ENCODE peak calls at places on chromosome 13, in seven cellular contexts. N, Y, V, I, Q, X and D are unnamed samples.

GRCh38 chr13:109778102-109778542 is 8.3 kb downstream of the IRS2 start:
- DNase-seq in N (no peak), Y (no peak), V (peak), I (no peak), Q (peak), X (no peak), D (no peak)

GRCh38 chr13:33678084-33678483 is 139.9 kb upstream of the RFC3 start:
- DNase-seq in N (no peak), Y (no peak), V (no peak), I (no peak), Q (no peak), X (peak), D (no peak)

GRCh38 chr13:24043590-24044350 is 116.8 kb upstream of the SPATA13 start:
- DNase-seq in N (no peak), Y (no peak), V (no peak), I (no peak), Q (no peak), X (no peak), D (no peak)

GRCh38 chr13:100904293-100904976 is 229.8 kb upstream of the TMTC4 start:
- DNase-seq in N (no peak), Y (no peak), V (no peak), I (no peak), Q (no peak), X (no peak), D (no peak)

GRCh38 chr13:24097064-24097463 is 63.5 kb upstream of the SPATA13 start:
- DNase-seq in N (no peak), Y (peak), V (peak), I (no peak), Q (no peak), X (no peak), D (peak)

GRCh38 chr13:106612688-106613087 is 44.8 kb upstream of the ARGLU1 start:
- DNase-seq in N (no peak), Y (no peak), V (no peak), I (no peak), Q (no peak), X (no peak), D (peak)

GRCh38 chr13:76884571-76885202 is 1.5 kb downstream of the KCTD12 start:
- DNase-seq in N (no peak), Y (no peak), V (no peak), I (peak), Q (no peak), X (peak), D (no peak)

GRCh38 chr13:41565221-41565620 is 107.9 kb downstream of the RGCC start:
- DNase-seq in N (no peak), Y (peak), V (no peak), I (no peak), Q (no peak), X (no peak), D (no peak)

GRCh38 chr13:75739244-75739868 is 103.2 kb downstream of the LMO7 start:
- DNase-seq in N (no peak), Y (no peak), V (no peak), I (no peak), Q (no peak), X (no peak), D (no peak)

GRCh38 chr13:39536906-39537305 is 66.1 kb downstream of the LHFPL6 start:
- DNase-seq in N (no peak), Y (no peak), V (no peak), I (no peak), Q (no peak), X (no peak), D (no peak)

GRCh38 chr13:113420833-113421600 is 32.3 kb downstream of the ADPRHL1 start:
- DNase-seq in N (no peak), Y (no peak), V (no peak), I (peak), Q (no peak), X (peak), D (no peak)

GRCh38 chr13:73216381-73216831 is 157.6 kb downstream of the KLF5 start:
- DNase-seq in N (no peak), Y (no peak), V (no peak), I (no peak), Q (no peak), X (no peak), D (no peak)

GRCh38 chr13:106507560-106508274 is 27.7 kb downstream of the EFNB2 start:
- DNase-seq in N (no peak), Y (peak), V (peak), I (no peak), Q (no peak), X (peak), D (peak)

GRCh38 chr13:30698023-30698422 is 37.3 kb upstream of the ALOX5AP start:
- DNase-seq in N (no peak), Y (no peak), V (no peak), I (peak), Q (no peak), X (no peak), D (no peak)

GRCh38 chr13:70183041-70183440 is 74.8 kb upstream of the KLHL1 start:
- DNase-seq in N (no peak), Y (no peak), V (peak), I (no peak), Q (no peak), X (no peak), D (no peak)

GRCh38 chr13:41384749-41385503 is 72.4 kb upstream of the RGCC start:
- DNase-seq in N (no peak), Y (no peak), V (peak), I (no peak), Q (no peak), X (no peak), D (no peak)

GRCh38 chr13:114124921-114125320 is 7.5 kb downstream of the RASA3 start:
- DNase-seq in N (no peak), Y (no peak), V (no peak), I (no peak), Q (no peak), X (no peak), D (peak)

GRCh38 chr13:50519866-50520265 is 323.6 kb downstream of the DLEU7 start:
- DNase-seq in N (no peak), Y (no peak), V (no peak), I (no peak), Q (no peak), X (no peak), D (no peak)

GRCh38 chr13:79282976-79283375 is 123.1 kb downstream of the RBM26 start:
- DNase-seq in N (no peak), Y (peak), V (peak), I (no peak), Q (no peak), X (no peak), D (peak)

GRCh38 chr13:75353786-75354193 is 128.2 kb downstream of the TBC1D4 start:
- DNase-seq in N (no peak), Y (no peak), V (no peak), I (no peak), Q (no peak), X (no peak), D (no peak)

GRCh38 chr13:78137404-78138142 is 218.9 kb upstream of the EDNRB start:
- DNase-seq in N (peak), Y (peak), V (peak), I (peak), Q (peak), X (peak), D (peak)

GRCh38 chr13:71808708-71809107 is 58.3 kb downstream of the DACH1 start:
- DNase-seq in N (no peak), Y (no peak), V (no peak), I (no peak), Q (no peak), X (no peak), D (no peak)

GRCh38 chr13:43232144-43232840 is 208.9 kb downstream of the DNAJC15 start:
- DNase-seq in N (no peak), Y (no peak), V (no peak), I (no peak), Q (no peak), X (no peak), D (no peak)

GRCh38 chr13:22040810-22041364 is 370.0 kb downstream of the FGF9 start:
- DNase-seq in N (no peak), Y (no peak), V (peak), I (no peak), Q (no peak), X (no peak), D (no peak)

GRCh38 chr13:34391071-34391470 is 551.0 kb upstream of the NBEA start:
- DNase-seq in N (no peak), Y (no peak), V (peak), I (no peak), Q (no peak), X (no peak), D (no peak)

GRCh38 chr13:23905766-23906165 is 8.5 kb upstream of the C1QTNF9B start:
- DNase-seq in N (no peak), Y (no peak), V (no peak), I (no peak), Q (no peak), X (no peak), D (no peak)

GRCh38 chr13:66402071-66402470 is 828.1 kb downstream of the PCDH9 start:
- DNase-seq in N (no peak), Y (no peak), V (peak), I (no peak), Q (no peak), X (no peak), D (no peak)

GRCh38 chr13:49669735-49670309 is 21.5 kb downstream of the EBPL start:
- DNase-seq in N (peak), Y (peak), V (peak), I (peak), Q (peak), X (peak), D (peak)

GRCh38 chr13:79910869-79911540 is 429.9 kb downstream of the SPRY2 start:
- DNase-seq in N (no peak), Y (no peak), V (no peak), I (no peak), Q (no peak), X (no peak), D (no peak)

GRCh38 chr13:23609414-23610186 is 39.4 kb downstream of the TNFRSF19 start:
- DNase-seq in N (no peak), Y (no peak), V (no peak), I (no peak), Q (no peak), X (no peak), D (no peak)

GRCh38 chr13:21033224-21033855 is 28.0 kb downstream of the LATS2 start:
- DNase-seq in N (no peak), Y (no peak), V (no peak), I (no peak), Q (no peak), X (no peak), D (no peak)

GRCh38 chr13:20002766-20003165 is 44.2 kb downstream of the ZMYM2 start:
- DNase-seq in N (no peak), Y (no peak), V (no peak), I (no peak), Q (no peak), X (no peak), D (no peak)

GRCh38 chr13:110166598-110166997 is 140.4 kb downstream of the COL4A1 start:
- DNase-seq in N (no peak), Y (no peak), V (no peak), I (no peak), Q (no peak), X (no peak), D (no peak)

GRCh38 chr13:113550453-113550852 is 34.1 kb upstream of the TFDP1 start:
- DNase-seq in N (no peak), Y (no peak), V (no peak), I (no peak), Q (no peak), X (no peak), D (no peak)

GRCh38 chr13:46314587-46314986 is 72.5 kb downstream of the RUBCNL start:
- DNase-seq in N (no peak), Y (no peak), V (no peak), I (no peak), Q (no peak), X (no peak), D (no peak)

GRCh38 chr13:46315036-46315435 is 72.0 kb downstream of the RUBCNL start:
- DNase-seq in N (no peak), Y (no peak), V (no peak), I (no peak), Q (no peak), X (no peak), D (no peak)

GRCh38 chr13:46313441-46314257 is 73.4 kb downstream of the RUBCNL start:
- DNase-seq in N (no peak), Y (no peak), V (no peak), I (no peak), Q (no peak), X (no peak), D (no peak)

GRCh38 chr13:46315491-46316075 is 71.5 kb downstream of the RUBCNL start:
- DNase-seq in N (no peak), Y (no peak), V (no peak), I (no peak), Q (no peak), X (no peak), D (no peak)

GRCh38 chr13:46317120-46317519 is 69.9 kb downstream of the RUBCNL start:
- DNase-seq in N (no peak), Y (no peak), V (no peak), I (no peak), Q (no peak), X (no peak), D (no peak)
- TF ChIP-seq CTCF in N (no peak), Y (no peak), V (no peak), I (peak), Q (no peak), X (no peak), D (no peak)

DNA sequence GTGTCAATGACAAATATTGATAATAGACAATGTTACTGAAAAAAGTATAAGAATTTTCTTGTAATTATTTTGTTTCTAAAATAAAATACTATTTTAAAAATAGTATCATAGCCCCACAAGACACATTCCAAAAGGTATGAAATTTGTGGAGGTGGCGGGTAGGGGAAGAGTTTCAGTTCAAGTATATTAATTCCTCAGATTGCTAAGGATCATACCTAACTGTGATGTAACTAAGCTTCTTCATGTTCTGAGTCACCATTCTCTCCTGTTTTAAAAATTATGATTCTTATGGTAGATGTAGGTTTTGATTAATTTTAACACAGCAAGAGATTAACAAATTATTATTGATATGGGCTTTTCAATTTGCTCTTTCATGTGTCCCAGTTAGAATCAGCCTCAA is 61.3 kb downstream of the MYO16 start:
- DNase-seq in N (no peak), Y (no peak), V (no peak), I (no peak), Q (no peak), X (no peak), D (no peak)
- TF ChIP-seq REST in N (no peak), Y (no peak), V (no peak), I (no peak), Q (no peak), X (no peak), D (no peak)

GRCh38 chr13:29279859-29280258 is 315.6 kb downstream of the SLC7A1 start:
- DNase-seq in N (no peak), Y (no peak), V (no peak), I (no peak), Q (no peak), X (no peak), D (no peak)

GRCh38 chr13:29284726-29285125 is 310.8 kb downstream of the SLC7A1 start:
- DNase-seq in N (no peak), Y (no peak), V (no peak), I (no peak), Q (no peak), X (no peak), D (no peak)

GRCh38 chr13:29282096-29282495 is 313.4 kb downstream of the SLC7A1 start:
- DNase-seq in N (no peak), Y (no peak), V (no peak), I (no peak), Q (no peak), X (no peak), D (no peak)
- H3K4me3 ChIP-seq in N (no peak), Y (no peak), V (no peak), I (no peak), Q (no peak), X (no peak), D (no peak)

DNA sequence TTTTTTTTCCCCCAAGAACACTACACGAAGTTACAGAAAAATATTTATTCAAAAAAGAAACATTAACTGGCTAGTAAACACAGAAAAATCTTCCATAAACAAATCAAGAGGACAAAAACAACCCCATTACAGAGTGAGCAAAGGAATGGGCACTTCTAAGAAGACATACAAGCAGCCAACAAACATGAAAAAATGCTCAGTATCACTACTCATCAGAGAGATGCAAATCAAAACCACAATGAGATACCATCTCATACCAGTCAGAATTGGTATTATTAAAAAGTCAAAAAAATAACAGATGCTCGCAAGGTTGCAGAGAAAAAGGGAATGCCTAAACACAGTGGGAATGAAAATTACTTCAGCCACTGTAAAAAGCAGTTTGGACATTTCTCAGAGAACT is 131.7 kb downstream of the UGGT2 start:
- DNase-seq in N (no peak), Y (no peak), V (no peak), I (no peak), Q (no peak), X (no peak), D (no peak)
- TF ChIP-seq CTCF in N (no peak), Y (no peak), V (no peak), I (no peak), Q (no peak), X (no peak), D (no peak)

GRCh38 chr13:36358352-36358751 is 12.2 kb upstream of the SPART start:
- DNase-seq in N (no peak), Y (no peak), V (no peak), I (no peak), Q (no peak), X (no peak), D (no peak)

GRCh38 chr13:36362251-36362650 is 16.1 kb upstream of the SPART start:
- DNase-seq in N (no peak), Y (no peak), V (peak), I (no peak), Q (no peak), X (no peak), D (no peak)

GRCh38 chr13:36359301-36359950 is 13.2 kb upstream of the SPART start:
- DNase-seq in N (no peak), Y (peak), V (no peak), I (no peak), Q (no peak), X (no peak), D (no peak)

GRCh38 chr13:36362914-36363313 is 16.7 kb upstream of the SPART start:
- DNase-seq in N (no peak), Y (no peak), V (no peak), I (no peak), Q (no peak), X (no peak), D (no peak)

GRCh38 chr13:36360863-36361262 is 14.7 kb upstream of the SPART start:
- DNase-seq in N (no peak), Y (no peak), V (no peak), I (no peak), Q (no peak), X (no peak), D (no peak)
- TF ChIP-seq REST in N (no peak), Y (no peak), V (no peak), I (no peak), Q (no peak), X (no peak), D (no peak)